ENCODE peak calls at places on chromosome 19, in four cellular contexts. N is HCT116, Y is immature natural killer cell, W is MG63. T is an unnamed sample.

GRCh38 chr19:53808710-53809125 is 15.4 kb downstream of the NLRP12 start:
- DNase-seq in N (peak), Y (no peak), W (peak), T (no peak)

GRCh38 chr19:2315818-2316353 is 7.9 kb upstream of the LINGO3 start:
- DNase-seq in N (no peak), Y (peak), W (no peak), T (peak)

GRCh38 chr19:2494447-2495129 is 18.7 kb downstream of the GADD45B start:
- DNase-seq in N (no peak), Y (peak), W (no peak), T (peak)

GRCh38 chr19:17052439-17052838 is 22.8 kb downstream of the HAUS8 start:
- DNase-seq in N (peak), Y (no peak), W (no peak), T (peak)

GRCh38 chr19:1579222-1579621 is 11.1 kb upstream of the MEX3D start:
- DNase-seq in N (no peak), Y (no peak), W (no peak), T (no peak)

GRCh38 chr19:50890422-50891252 is 17.4 kb downstream of the KLK2 start:
- DNase-seq in N (no peak), Y (no peak), W (no peak), T (no peak)

GRCh38 chr19:39602224-39602623 is at the start of gene LGALS13:
- DNase-seq in N (no peak), Y (no peak), W (no peak), T (no peak)

GRCh38 chr19:4390017-4390861 is 10.1 kb downstream of the SH3GL1 start:
- DNase-seq in N (no peak), Y (no peak), W (no peak), T (no peak)

GRCh38 chr19:46049597-46049996 is 8.8 kb upstream of the IGFL4 start:
- DNase-seq in N (no peak), Y (no peak), W (no peak), T (no peak)

GRCh38 chr19:6802336-6803035 is 30.0 kb downstream of the VAV1 start:
- DNase-seq in N (peak), Y (peak), W (peak), T (no peak)

GRCh38 chr19:24064175-24064574 is 22.8 kb upstream of the ZNF254 start:
- DNase-seq in N (no peak), Y (no peak), W (no peak), T (no peak)

GRCh38 chr19:49255674-49256073 is 69.3 kb downstream of the SLC6A16 start:
- DNase-seq in N (no peak), Y (no peak), W (no peak), T (no peak)

GRCh38 chr19:30406220-30406944 is 34.2 kb downstream of the ZNF536 start:
- DNase-seq in N (no peak), Y (no peak), W (no peak), T (peak)

GRCh38 chr19:30064021-30064699 is 122.1 kb downstream of the URI1 start:
- DNase-seq in N (no peak), Y (no peak), W (no peak), T (no peak)

GRCh38 chr19:42150353-42150752 is 18.1 kb upstream of the POU2F2 start:
- DNase-seq in N (no peak), Y (no peak), W (no peak), T (no peak)

GRCh38 chr19:4524808-4525562 is 6.7 kb upstream of the PLIN4 start:
- DNase-seq in N (peak), Y (peak), W (peak), T (peak)

GRCh38 chr19:45643024-45643926 is 4.1 kb upstream of the EML2 start:
- DNase-seq in N (peak), Y (peak), W (peak), T (peak)

GRCh38 chr19:41870401-41870873 is 6.6 kb upstream of the CD79A start:
- DNase-seq in N (no peak), Y (no peak), W (peak), T (no peak)

T was measured in HuH-7.5.